ENCODE peak calls at places on chromosomes 13 and 19, in ten cellular contexts. One of them, this sample, is unnamed.

GRCh38 chr19:52410276-52410675 is 12.6 kb downstream of the ZNF528 start:
- DNase-seq in IMR-90: no peak
- DNase-seq in tibial nerve: no peak
- DNase-seq in heart left ventricle: no peak
- DNase-seq in adrenal gland: no peak
- DNase-seq in gastrocnemius medialis: no peak
- DNase-seq in endothelial cell of umbilical vein: no peak
- DNase-seq in ovary: no peak
- DNase-seq in testis: no peak
- DNase-seq in breast epithelium: no peak
- DNase-seq in this sample: no peak

GRCh38 chr19:1253514-1254080 is 5.2 kb downstream of the MIDN start:
- DNase-seq in IMR-90: peak; percentile 88
- DNase-seq in tibial nerve: no peak
- DNase-seq in heart left ventricle: no peak
- DNase-seq in adrenal gland: no peak
- DNase-seq in gastrocnemius medialis: no peak
- DNase-seq in endothelial cell of umbilical vein: no peak
- DNase-seq in ovary: no peak
- DNase-seq in testis: no peak
- DNase-seq in breast epithelium: no peak
- DNase-seq in this sample: no peak

GRCh38 chr19:36113895-36114762 is 546 bp downstream of the POLR2I start:
- DNase-seq in IMR-90: peak; percentile 30
- DNase-seq in tibial nerve: peak; percentile 22
- DNase-seq in heart left ventricle: peak; percentile 23
- DNase-seq in adrenal gland: peak; percentile 43
- DNase-seq in gastrocnemius medialis: no peak
- DNase-seq in endothelial cell of umbilical vein: peak; percentile 39
- DNase-seq in ovary: peak; percentile 69
- DNase-seq in testis: peak; percentile 32
- DNase-seq in breast epithelium: no peak
- DNase-seq in this sample: peak; percentile 16

GRCh38 chr19:42286349-42287016 is 15.4 kb upstream of the PRR19 start:
- DNase-seq in IMR-90: peak; percentile 27
- DNase-seq in tibial nerve: no peak
- DNase-seq in heart left ventricle: no peak
- DNase-seq in adrenal gland: peak; percentile 75
- DNase-seq in gastrocnemius medialis: no peak
- DNase-seq in endothelial cell of umbilical vein: peak; percentile 57
- DNase-seq in ovary: peak; percentile 79
- DNase-seq in testis: no peak
- DNase-seq in breast epithelium: no peak
- DNase-seq in this sample: peak; percentile 74

GRCh38 chr13:92900455-92900854 is 326.2 kb upstream of the GPC6 start:
- DNase-seq in IMR-90: no peak
- DNase-seq in tibial nerve: no peak
- DNase-seq in heart left ventricle: no peak
- DNase-seq in adrenal gland: no peak
- DNase-seq in gastrocnemius medialis: no peak
- DNase-seq in endothelial cell of umbilical vein: no peak
- DNase-seq in ovary: no peak
- DNase-seq in testis: no peak
- DNase-seq in breast epithelium: no peak
- DNase-seq in this sample: no peak

GRCh38 chr19:5332501-5332900 is 8.1 kb downstream of the PTPRS start:
- DNase-seq in IMR-90: no peak
- DNase-seq in tibial nerve: no peak
- DNase-seq in heart left ventricle: no peak
- DNase-seq in adrenal gland: no peak
- DNase-seq in gastrocnemius medialis: no peak
- DNase-seq in endothelial cell of umbilical vein: no peak
- DNase-seq in ovary: no peak
- DNase-seq in testis: no peak
- DNase-seq in breast epithelium: no peak
- DNase-seq in this sample: no peak

GRCh38 chr19:45496349-45496953 is 396 bp downstream of the RTN2 start:
- DNase-seq in IMR-90: no peak
- DNase-seq in tibial nerve: no peak
- DNase-seq in heart left ventricle: no peak
- DNase-seq in adrenal gland: peak; percentile 54
- DNase-seq in gastrocnemius medialis: no peak
- DNase-seq in endothelial cell of umbilical vein: peak; percentile 29
- DNase-seq in ovary: peak; percentile 70
- DNase-seq in testis: no peak
- DNase-seq in breast epithelium: no peak
- DNase-seq in this sample: peak; percentile 34

GRCh38 chr13:23876265-23876664 is 12.9 kb downstream of the MIPEP start:
- DNase-seq in IMR-90: peak; percentile 23
- DNase-seq in tibial nerve: no peak
- DNase-seq in heart left ventricle: no peak
- DNase-seq in adrenal gland: no peak
- DNase-seq in gastrocnemius medialis: no peak
- DNase-seq in endothelial cell of umbilical vein: no peak
- DNase-seq in ovary: no peak
- DNase-seq in testis: no peak
- DNase-seq in breast epithelium: no peak
- DNase-seq in this sample: peak; percentile 31

DNA sequence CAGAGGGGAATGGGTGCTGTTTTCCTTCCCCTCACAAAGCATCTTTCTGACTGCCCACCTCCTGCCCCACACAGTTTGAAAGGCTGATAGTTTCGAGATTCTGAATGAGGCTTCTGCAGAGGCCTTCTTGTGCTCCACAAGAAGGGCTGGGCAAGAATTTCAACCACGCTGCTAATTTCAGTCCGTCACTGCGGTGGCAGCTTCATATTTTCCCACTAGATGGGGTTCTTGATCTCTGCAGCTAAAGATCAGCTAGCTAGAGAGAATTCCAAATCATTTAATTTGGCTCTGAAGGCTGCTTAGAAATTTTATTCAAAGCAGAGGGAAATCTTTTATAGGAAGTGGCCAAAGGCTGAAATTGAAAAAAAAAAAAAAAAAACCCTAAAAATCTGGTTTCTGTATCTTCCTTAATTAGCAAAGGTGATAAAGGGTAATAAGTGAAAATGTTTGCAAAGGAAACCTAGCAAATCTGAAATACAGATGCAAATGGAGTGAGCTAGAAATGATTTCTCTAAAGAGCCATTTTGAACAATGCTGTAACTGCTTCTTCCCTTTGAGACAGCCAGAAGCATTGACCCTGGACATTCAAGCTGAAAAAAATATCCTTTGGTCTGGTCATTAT is 38.0 kb upstream of the C13orf42 start:
- DNase-seq in IMR-90: peak; percentile 45
- DNase-seq in tibial nerve: peak; percentile 60
- DNase-seq in heart left ventricle: peak; percentile 17
- DNase-seq in adrenal gland: peak; percentile 63
- DNase-seq in gastrocnemius medialis: no peak
- DNase-seq in endothelial cell of umbilical vein: peak; percentile 78
- DNase-seq in ovary: no peak
- DNase-seq in testis: peak; percentile 64
- DNase-seq in breast epithelium: no peak
- DNase-seq in this sample: peak; percentile 53
- H3K4me3 ChIP-seq in IMR-90: no peak overlapping the region
- H3K4me3 ChIP-seq in tibial nerve: no peak overlapping the region
- H3K4me3 ChIP-seq in heart left ventricle: no peak overlapping the region
- H3K4me3 ChIP-seq in adrenal gland: no peak overlapping the region
- H3K4me3 ChIP-seq in gastrocnemius medialis: no peak overlapping the region
- H3K4me3 ChIP-seq in endothelial cell of umbilical vein: no peak overlapping the region
- H3K4me3 ChIP-seq in ovary: no peak overlapping the region
- H3K4me3 ChIP-seq in testis: no peak overlapping the region
- H3K4me3 ChIP-seq in breast epithelium: no peak overlapping the region
- H3K4me3 ChIP-seq in this sample: no peak overlapping the region

GRCh38 chr19:40776364-40776763 is 1.0 kb downstream of the MIA start:
- DNase-seq in IMR-90: no peak
- DNase-seq in tibial nerve: no peak
- DNase-seq in heart left ventricle: no peak
- DNase-seq in adrenal gland: no peak
- DNase-seq in gastrocnemius medialis: no peak
- DNase-seq in endothelial cell of umbilical vein: no peak
- DNase-seq in ovary: no peak
- DNase-seq in testis: no peak
- DNase-seq in breast epithelium: no peak
- DNase-seq in this sample: no peak

GRCh38 chr19:40776966-40777794 is 867 bp upstream of the RAB4B start:
- DNase-seq in IMR-90: peak; percentile 91
- DNase-seq in tibial nerve: peak; percentile 98
- DNase-seq in heart left ventricle: peak; percentile 91
- DNase-seq in adrenal gland: peak; percentile 96
- DNase-seq in gastrocnemius medialis: peak; percentile 83
- DNase-seq in endothelial cell of umbilical vein: peak; percentile 97
- DNase-seq in ovary: peak; percentile 81
- DNase-seq in testis: peak; percentile 97
- DNase-seq in breast epithelium: peak; percentile 85
- DNase-seq in this sample: peak; percentile 90

GRCh38 chr19:40777795-40778044 is 327 bp upstream of the RAB4B start:
- DNase-seq in IMR-90: no peak
- DNase-seq in tibial nerve: no peak
- DNase-seq in heart left ventricle: no peak
- DNase-seq in adrenal gland: no peak
- DNase-seq in gastrocnemius medialis: no peak
- DNase-seq in endothelial cell of umbilical vein: no peak
- DNase-seq in ovary: no peak
- DNase-seq in testis: no peak
- DNase-seq in breast epithelium: no peak
- DNase-seq in this sample: no peak

GRCh38 chr19:40778865-40779284 is 828 bp downstream of the RAB4B start:
- DNase-seq in IMR-90: peak; percentile 29
- DNase-seq in tibial nerve: no peak
- DNase-seq in heart left ventricle: no peak
- DNase-seq in adrenal gland: no peak
- DNase-seq in gastrocnemius medialis: no peak
- DNase-seq in endothelial cell of umbilical vein: no peak
- DNase-seq in ovary: no peak
- DNase-seq in testis: no peak
- DNase-seq in breast epithelium: no peak
- DNase-seq in this sample: no peak

DNA sequence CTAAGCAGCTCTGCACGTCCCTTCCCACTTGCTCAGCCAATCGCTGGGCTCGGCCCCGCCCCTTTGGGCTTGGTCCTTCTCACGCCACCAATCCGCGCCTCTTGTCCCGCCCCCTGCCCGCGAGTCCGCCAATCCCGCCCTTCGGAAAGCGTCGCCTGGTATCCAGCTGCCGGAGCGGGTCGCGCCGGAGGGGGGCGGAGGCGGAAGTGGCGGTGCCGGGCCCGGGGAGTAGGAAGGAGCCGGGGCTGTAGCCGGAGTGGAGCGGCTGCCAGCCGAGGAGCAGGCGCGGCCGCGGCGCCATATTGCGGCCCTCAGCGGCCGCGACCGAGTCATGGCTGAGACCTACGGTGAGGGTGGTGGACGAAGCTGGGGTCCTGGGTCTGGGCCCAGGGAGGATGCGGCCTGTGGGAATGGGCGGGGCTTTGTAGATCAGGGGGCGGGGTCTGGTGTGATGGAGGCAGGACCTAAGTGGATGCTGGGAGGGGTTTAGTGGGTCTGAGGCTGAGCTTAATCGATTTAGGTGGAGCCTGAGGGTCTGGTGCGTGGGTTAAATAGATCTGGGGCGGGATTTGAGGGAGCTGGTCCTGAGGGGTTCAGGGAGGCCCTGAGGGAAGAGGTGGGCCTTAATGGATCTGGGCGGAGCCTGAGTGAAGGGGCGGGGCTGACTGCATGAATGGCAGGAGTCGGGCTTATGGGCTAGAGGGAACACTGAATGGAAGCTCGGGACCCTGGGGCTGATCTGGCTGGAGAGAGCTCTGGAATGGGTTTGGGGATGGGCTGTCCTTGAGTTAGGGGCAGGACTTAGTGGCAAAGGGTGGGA is at the start of gene RAB4B:
- DNase-seq in IMR-90: peak; percentile 99
- DNase-seq in tibial nerve: peak; percentile 99
- DNase-seq in heart left ventricle: peak; percentile 100
- DNase-seq in adrenal gland: peak; percentile 100
- DNase-seq in gastrocnemius medialis: peak; percentile 100
- DNase-seq in endothelial cell of umbilical vein: peak; percentile 100
- DNase-seq in ovary: peak; percentile 100
- DNase-seq in testis: peak; percentile 100
- DNase-seq in breast epithelium: peak; percentile 100
- DNase-seq in this sample: peak; percentile 100
- TF ChIP-seq POLR2A in IMR-90: peak; percentile 88
- TF ChIP-seq POLR2A in tibial nerve: peak; percentile 47
- TF ChIP-seq POLR2A in heart left ventricle: no peak
- TF ChIP-seq POLR2A in adrenal gland: peak; percentile 50
- TF ChIP-seq POLR2A in gastrocnemius medialis: peak; percentile 81
- TF ChIP-seq POLR2A in endothelial cell of umbilical vein: no peak
- TF ChIP-seq POLR2A in ovary: no peak
- TF ChIP-seq POLR2A in testis: no peak
- TF ChIP-seq POLR2A in breast epithelium: peak; percentile 45
- TF ChIP-seq POLR2A in this sample: peak; percentile 84

GRCh38 chr19:38687837-38688378 is 40.5 kb downstream of the ACTN4 start:
- DNase-seq in IMR-90: no peak
- DNase-seq in tibial nerve: no peak
- DNase-seq in heart left ventricle: no peak
- DNase-seq in adrenal gland: no peak
- DNase-seq in gastrocnemius medialis: no peak
- DNase-seq in endothelial cell of umbilical vein: no peak
- DNase-seq in ovary: no peak
- DNase-seq in testis: no peak
- DNase-seq in breast epithelium: no peak
- DNase-seq in this sample: no peak

GRCh38 chr19:38692458-38693379 is 45.3 kb downstream of the ACTN4 start:
- DNase-seq in IMR-90: no peak
- DNase-seq in tibial nerve: no peak
- DNase-seq in heart left ventricle: peak; percentile 45
- DNase-seq in adrenal gland: no peak
- DNase-seq in gastrocnemius medialis: no peak
- DNase-seq in endothelial cell of umbilical vein: no peak
- DNase-seq in ovary: no peak
- DNase-seq in testis: no peak
- DNase-seq in breast epithelium: no peak
- DNase-seq in this sample: no peak

GRCh38 chr19:38691938-38692457 is 44.5 kb downstream of the ACTN4 start:
- DNase-seq in IMR-90: peak; percentile 92
- DNase-seq in tibial nerve: no peak
- DNase-seq in heart left ventricle: peak; percentile 64
- DNase-seq in adrenal gland: no peak
- DNase-seq in gastrocnemius medialis: peak; percentile 39
- DNase-seq in endothelial cell of umbilical vein: no peak
- DNase-seq in ovary: no peak
- DNase-seq in testis: no peak
- DNase-seq in breast epithelium: no peak
- DNase-seq in this sample: peak; percentile 74

GRCh38 chr19:38690832-38691231 is 43.4 kb downstream of the ACTN4 start:
- DNase-seq in IMR-90: no peak
- DNase-seq in tibial nerve: no peak
- DNase-seq in heart left ventricle: no peak
- DNase-seq in adrenal gland: no peak
- DNase-seq in gastrocnemius medialis: no peak
- DNase-seq in endothelial cell of umbilical vein: no peak
- DNase-seq in ovary: no peak
- DNase-seq in testis: no peak
- DNase-seq in breast epithelium: no peak
- DNase-seq in this sample: no peak

GRCh38 chr19:38690146-38690545 is 42.7 kb downstream of the ACTN4 start:
- DNase-seq in IMR-90: no peak
- DNase-seq in tibial nerve: no peak
- DNase-seq in heart left ventricle: no peak
- DNase-seq in adrenal gland: no peak
- DNase-seq in gastrocnemius medialis: no peak
- DNase-seq in endothelial cell of umbilical vein: no peak
- DNase-seq in ovary: no peak
- DNase-seq in testis: no peak
- DNase-seq in breast epithelium: no peak
- DNase-seq in this sample: no peak
- H3K4me1 ChIP-seq in IMR-90: peaks cover 36% of the 10 kb centered on the region
- H3K4me1 ChIP-seq in tibial nerve: no peaks in the 10 kb centered on the region
- H3K4me1 ChIP-seq in heart left ventricle: peaks cover 85% of the 10 kb centered on the region
- H3K4me1 ChIP-seq in adrenal gland: peaks cover 59% of the 10 kb centered on the region
- H3K4me1 ChIP-seq in gastrocnemius medialis: peaks cover 83% of the 10 kb centered on the region
- H3K4me1 ChIP-seq in endothelial cell of umbilical vein: peaks cover 53% of the 10 kb centered on the region
- H3K4me1 ChIP-seq in ovary: peaks cover 24% of the 10 kb centered on the region
- H3K4me1 ChIP-seq in testis: peaks cover 19% of the 10 kb centered on the region
- H3K4me1 ChIP-seq in breast epithelium: peaks cover 34% of the 10 kb centered on the region
- H3K4me1 ChIP-seq in this sample: peaks cover 91% of the 10 kb centered on the region

GRCh38 chr19:55166530-55167268 is at the start of gene DNAAF3:
- DNase-seq in IMR-90: peak; percentile 96
- DNase-seq in tibial nerve: peak; percentile 69
- DNase-seq in heart left ventricle: peak; percentile 93
- DNase-seq in adrenal gland: peak; percentile 98
- DNase-seq in gastrocnemius medialis: peak; percentile 93
- DNase-seq in endothelial cell of umbilical vein: peak; percentile 97
- DNase-seq in ovary: peak; percentile 85
- DNase-seq in testis: peak; percentile 98
- DNase-seq in breast epithelium: peak; percentile 98
- DNase-seq in this sample: peak; percentile 98
- H3K4me3 ChIP-seq in IMR-90: peak within 1 kb of the TSS; percentile 45
- H3K4me3 ChIP-seq in tibial nerve: no peak within 1 kb of the TSS
- H3K4me3 ChIP-seq in heart left ventricle: peak within 1 kb of the TSS; percentile 50
- H3K4me3 ChIP-seq in adrenal gland: peak within 1 kb of the TSS; percentile 66
- H3K4me3 ChIP-seq in gastrocnemius medialis: peak within 1 kb of the TSS; percentile 63
- H3K4me3 ChIP-seq in endothelial cell of umbilical vein: peak within 1 kb of the TSS; percentile 52
- H3K4me3 ChIP-seq in ovary: peak within 1 kb of the TSS; percentile 29
- H3K4me3 ChIP-seq in testis: peak within 1 kb of the TSS; percentile 51
- H3K4me3 ChIP-seq in breast epithelium: peak within 1 kb of the TSS; percentile 29
- H3K4me3 ChIP-seq in this sample: peak within 1 kb of the TSS; percentile 50

This sample was measured in body of pancreas.